ENCODE peak calls at places on chromosomes 13 and 19, in eight cellular contexts. F is IMR-90, O is tibial nerve, S is breast epithelium, N is uterus, J is sigmoid colon, E is upper lobe of left lung, K is K562. P is an unnamed sample.

GRCh38 chr19:36488118-36488815 is 1.1 kb downstream of the ZNF566 start:
- DNase-seq in K (no peak), S (no peak), E (no peak), F (peak; percentile 53), J (no peak), O (no peak), N (no peak), P (no peak)

GRCh38 chr13:113142876-113143275 is 15.6 kb upstream of the PROZ start:
- DNase-seq in K (no peak), E (peak; percentile 18), S (no peak), N (no peak), J (no peak), O (no peak), F (no peak), P (no peak)

GRCh38 chr13:48400090-48400694 is 12.7 kb downstream of the LPAR6 start:
- DNase-seq in O (no peak), E (no peak), F (no peak), J (no peak), S (no peak), N (no peak), K (no peak), P (no peak)

GRCh38 chr13:46629811-46630413 is 76.9 kb downstream of the LRCH1 start:
- DNase-seq in O (no peak), F (no peak), S (no peak), N (no peak), K (no peak), J (no peak), E (no peak), P (no peak)

GRCh38 chr19:33618884-33619283 is 2.9 kb upstream of the CHST8 start:
- DNase-seq in J (peak; percentile 32), O (no peak), N (no peak), E (no peak), F (no peak), S (no peak), K (no peak), P (no peak)

GRCh38 chr19:41407271-41407670 is 9.7 kb downstream of the BCKDHA start:
- DNase-seq in E (no peak), K (no peak), S (no peak), N (no peak), J (no peak), O (no peak), F (no peak), P (no peak)

GRCh38 chr13:77310579-77311279 is 16.2 kb downstream of the MYCBP2 start:
- DNase-seq in F (no peak), N (no peak), K (no peak), O (no peak), S (no peak), J (no peak), E (no peak), P (no peak)

GRCh38 chr13:90502762-90503161 is 844.7 kb upstream of the MIR17HG start:
- DNase-seq in J (no peak), S (no peak), O (no peak), E (no peak), N (no peak), F (no peak), K (no peak), P (no peak)

GRCh38 chr19:10644351-10645007 is 9.7 kb upstream of the ILF3 start:
- DNase-seq in K (peak; percentile 88), E (peak; percentile 89), S (peak; percentile 82), J (peak; percentile 92), O (peak; percentile 82), F (peak; percentile 69), N (peak; percentile 86), P (no peak)

GRCh38 chr19:8334458-8335342 is 8.4 kb downstream of the KANK3 start:
- DNase-seq in F (peak; percentile 74), O (no peak), N (no peak), S (no peak), K (peak; percentile 54), E (peak; percentile 63), J (no peak), P (no peak)

GRCh38 chr13:101307181-101307701 is 109.1 kb downstream of the NALCN start:
- DNase-seq in O (no peak), F (peak; percentile 90), J (no peak), K (no peak), E (no peak), S (no peak), N (no peak), P (no peak)

DNA sequence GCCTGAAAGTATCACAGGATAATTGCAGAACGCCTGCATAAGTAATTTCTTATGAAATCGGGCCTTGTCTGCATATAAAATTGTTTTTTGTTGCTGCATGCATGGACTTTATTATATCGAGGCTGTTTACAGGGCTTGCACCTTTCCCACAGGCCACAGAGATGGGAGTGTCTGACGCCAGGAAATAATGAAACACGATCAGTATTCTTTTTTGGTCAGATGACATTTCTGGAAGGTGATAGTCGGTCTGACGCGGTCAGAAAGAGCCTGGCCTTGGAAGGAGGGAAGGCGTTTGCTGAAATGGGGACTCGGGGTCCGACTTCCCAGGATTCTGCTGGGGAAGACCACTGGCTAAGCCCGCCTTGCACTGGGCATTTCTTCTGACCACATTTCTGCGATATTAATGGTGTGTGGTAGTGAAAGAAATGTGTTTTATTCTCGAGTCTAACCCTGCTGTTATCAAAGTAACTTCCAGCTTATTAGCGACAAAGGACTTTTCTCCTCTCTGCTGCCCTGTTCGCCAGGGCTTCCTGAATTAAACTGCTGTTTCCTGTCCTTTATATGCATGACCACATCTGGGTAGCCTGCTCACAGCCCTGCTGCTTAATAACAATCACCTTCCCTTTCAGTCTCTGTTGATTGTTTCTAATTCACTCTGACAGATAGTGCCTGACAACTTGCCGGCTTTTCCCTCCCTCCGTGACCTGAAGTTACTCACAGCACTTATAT is 11.6 kb upstream of the ZNF536 start:
- DNase-seq in O (no peak), J (no peak), K (no peak), F (no peak), N (no peak), S (no peak), E (peak; percentile 3), P (no peak)
- H3K4me3 ChIP-seq in O (no peak overlapping the region), J (no peak overlapping the region), K (no peak overlapping the region), F (no peak overlapping the region), N (no peak overlapping the region), S (no peak overlapping the region), E (no peak overlapping the region), P (no peak overlapping the region)

DNA sequence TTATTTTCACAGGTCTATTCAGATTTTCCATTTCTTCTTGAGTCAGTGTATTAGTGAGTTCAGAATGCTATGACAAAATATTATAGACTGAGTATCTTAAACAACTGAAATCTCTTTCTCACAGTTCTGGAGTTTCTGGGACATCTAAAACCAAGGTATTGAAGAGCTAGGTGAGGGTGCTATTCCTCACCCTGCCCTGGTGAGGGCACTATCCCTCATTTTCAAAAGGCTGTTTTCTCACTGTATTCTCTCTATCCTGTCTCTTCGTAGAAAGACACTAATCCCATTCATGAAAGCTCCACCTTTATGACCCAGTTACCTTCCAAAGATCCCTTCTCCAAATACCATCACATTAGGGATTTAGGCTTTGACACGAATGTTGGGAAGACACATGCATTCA is 1617.1 kb downstream of the PCDH9 start:
- DNase-seq in O (no peak), F (no peak), E (no peak), J (no peak), S (no peak), K (no peak), N (no peak), P (no peak)
- H3K9me3 ChIP-seq in O (no peaks in the 10 kb centered on the region), F (no peaks in the 10 kb centered on the region), E (no peaks in the 10 kb centered on the region), J (no peaks in the 10 kb centered on the region), S (no peaks in the 10 kb centered on the region), K (no peaks in the 10 kb centered on the region), N (no peaks in the 10 kb centered on the region), P (no peaks in the 10 kb centered on the region)

DNA sequence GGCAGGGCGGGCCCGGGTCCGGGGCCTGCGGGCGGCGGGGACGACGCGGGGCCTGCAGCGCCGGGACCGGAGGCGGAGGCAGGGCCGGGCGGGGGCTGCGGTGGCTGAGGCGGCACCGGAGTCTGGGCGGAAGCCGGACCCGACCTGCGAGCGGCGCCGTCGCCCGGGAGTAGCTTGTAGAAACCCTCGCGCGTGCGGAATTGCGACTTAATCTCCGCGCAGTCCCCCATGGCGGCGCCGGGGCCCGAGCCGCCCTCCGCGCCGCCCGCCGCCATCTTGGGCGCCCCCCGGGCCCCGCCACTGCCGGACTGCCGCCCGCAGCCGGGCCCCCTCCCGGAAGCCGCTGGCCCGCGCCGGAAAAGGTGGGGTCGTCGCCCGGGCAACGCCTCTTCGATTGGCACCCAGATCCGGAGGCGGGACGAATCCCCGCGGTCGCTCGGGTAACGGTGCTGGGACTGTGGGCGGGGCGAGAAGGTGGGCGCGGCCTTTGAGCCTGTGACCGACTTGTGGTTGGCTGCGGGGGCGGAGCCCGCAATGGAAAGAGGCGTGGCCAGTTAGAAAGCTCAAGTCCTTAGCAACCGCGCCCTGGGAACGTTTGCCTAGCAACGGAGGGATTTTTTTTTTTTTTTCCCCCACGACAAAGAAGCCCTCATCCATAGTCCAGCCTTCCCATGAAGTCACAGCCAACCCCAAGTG is at the start of gene DMWD:
- DNase-seq in F (peak; percentile 98), S (peak; percentile 99), E (peak; percentile 100), J (peak; percentile 100), N (peak; percentile 100), O (peak; percentile 100), K (peak; percentile 100), P (peak; percentile 84)
- TF ChIP-seq POLR2A in F (peak; percentile 88), S (no peak), E (no peak), J (no peak), N (peak; percentile 78), O (peak; percentile 81), K (peak; percentile 60), P (no peak)

GRCh38 chr19:17109962-17110598 is 34.5 kb downstream of the MYO9B start:
- DNase-seq in K (no peak), E (peak; percentile 86), J (no peak), O (peak; percentile 35), N (no peak), S (no peak), F (no peak), P (peak; percentile 33)

GRCh38 chr19:17109300-17109699 is 33.7 kb downstream of the MYO9B start:
- DNase-seq in K (no peak), S (no peak), N (no peak), F (no peak), E (no peak), J (no peak), O (no peak), P (no peak)

GRCh38 chr19:17111766-17112165 is 36.2 kb downstream of the MYO9B start:
- DNase-seq in S (no peak), K (no peak), J (no peak), E (no peak), F (no peak), O (no peak), N (no peak), P (no peak)

GRCh38 chr19:17112271-17112670 is 36.7 kb downstream of the MYO9B start:
- DNase-seq in N (no peak), E (no peak), O (no peak), J (no peak), K (no peak), S (no peak), F (no peak), P (no peak)

GRCh38 chr19:17110599-17110966 is 35.0 kb downstream of the MYO9B start:
- DNase-seq in E (no peak), N (no peak), K (no peak), S (no peak), F (no peak), O (no peak), J (no peak), P (no peak)
- H3K4me3 ChIP-seq in E (no peak overlapping the region), N (no peak overlapping the region), K (no peak overlapping the region), S (no peak overlapping the region), F (no peak overlapping the region), O (no peak overlapping the region), J (no peak overlapping the region), P (no peak overlapping the region)